ENCODE peak calls at places on chromosome 1, in eight cellular contexts. B is K562, O is HL-60, N is HCT116, Z is GM23338, L is GM12878, R is SK-N-SH, S is HepG2. E is an unnamed sample.

GRCh38 chr1:46412853-46413595 is 18.9 kb downstream of the FAAH start:
- DNase-seq in B (no peak), O (no peak), N (no peak), Z (no peak), L (no peak), R (no peak), S (no peak), E (no peak)

GRCh38 chr1:3072178-3072947 is 3.4 kb downstream of the PRDM16 start:
- DNase-seq in B (no peak), O (no peak), N (no peak), Z (peak), L (no peak), R (no peak), S (no peak), E (no peak)

GRCh38 chr1:171403396-171403795 is 81.9 kb upstream of the PRRC2C start:
- DNase-seq in B (no peak), O (no peak), N (no peak), Z (peak), L (no peak), R (no peak), S (no peak), E (no peak)

GRCh38 chr1:150311762-150312161 is 9.6 kb upstream of the PRPF3 start:
- DNase-seq in B (no peak), O (no peak), N (no peak), Z (no peak), L (no peak), R (no peak), S (no peak), E (no peak)

GRCh38 chr1:145849356-145850165 is 4.1 kb downstream of the NUDT17 start:
- DNase-seq in B (peak), O (no peak), N (no peak), Z (peak), L (no peak), R (peak), S (no peak), E (no peak)

GRCh38 chr1:65175171-65176070 is 27.4 kb downstream of the AK4 start:
- DNase-seq in B (no peak), O (no peak), N (no peak), Z (peak), L (no peak), R (no peak), S (no peak), E (no peak)

GRCh38 chr1:58839871-58840835 is 56.3 kb upstream of the JUN start:
- DNase-seq in B (no peak), O (no peak), N (no peak), Z (no peak), L (no peak), R (no peak), S (no peak), E (no peak)

GRCh38 chr1:108703939-108704338 is 8.8 kb upstream of the FNDC7 start:
- DNase-seq in B (no peak), O (no peak), N (no peak), Z (no peak), L (no peak), R (no peak), S (no peak), E (no peak)

GRCh38 chr1:178932552-178932906 is 61.7 kb upstream of the ANGPTL1 start:
- DNase-seq in B (no peak), O (no peak), N (no peak), Z (no peak), L (no peak), R (no peak), S (no peak), E (no peak)
- TF ChIP-seq REST in B (no peak), O (no peak), N (no peak), Z (no peak), L (no peak), R (no peak), S (no peak), E (no peak)

DNA sequence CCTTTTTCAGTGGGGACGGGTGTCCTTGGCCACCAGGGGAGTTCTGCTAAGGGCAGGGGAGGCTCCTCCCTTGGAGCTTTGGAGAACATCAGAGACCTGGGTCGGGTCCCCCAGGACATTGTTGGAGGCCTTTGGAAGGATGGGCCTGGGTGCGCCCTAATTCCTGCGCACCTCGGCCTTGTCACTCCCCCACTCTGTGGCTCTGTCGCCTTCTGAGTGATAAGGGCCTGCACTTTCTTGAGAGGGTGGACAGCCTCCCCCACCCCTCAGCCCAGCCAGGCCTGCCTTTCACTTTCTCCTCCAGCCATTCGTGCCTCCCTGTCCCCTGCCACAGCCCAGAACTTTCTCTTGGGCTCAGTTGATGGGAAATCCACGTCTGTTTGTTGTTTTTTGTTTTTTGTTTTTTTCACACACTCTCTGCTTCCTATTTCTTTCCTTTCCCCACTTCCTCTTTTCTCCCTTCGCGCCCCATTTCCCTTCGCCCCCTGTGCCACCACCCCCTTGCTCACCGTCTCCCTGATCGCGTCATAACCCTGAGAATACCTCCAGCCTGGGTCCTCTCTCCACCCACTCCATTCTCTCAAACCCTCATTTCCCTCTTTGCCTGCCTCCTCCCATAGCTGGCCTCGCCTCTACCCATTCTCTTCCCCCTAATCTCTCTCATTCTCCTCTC is 85.6 kb downstream of the PAX7 start:
- DNase-seq in B (peak), O (no peak), N (no peak), Z (no peak), L (no peak), R (no peak), S (no peak), E (no peak)
- H3K4me3 ChIP-seq in B (no peak), O (no peak), N (no peak), Z (peak), L (no peak), R (no peak), S (no peak), E (no peak)

DNA sequence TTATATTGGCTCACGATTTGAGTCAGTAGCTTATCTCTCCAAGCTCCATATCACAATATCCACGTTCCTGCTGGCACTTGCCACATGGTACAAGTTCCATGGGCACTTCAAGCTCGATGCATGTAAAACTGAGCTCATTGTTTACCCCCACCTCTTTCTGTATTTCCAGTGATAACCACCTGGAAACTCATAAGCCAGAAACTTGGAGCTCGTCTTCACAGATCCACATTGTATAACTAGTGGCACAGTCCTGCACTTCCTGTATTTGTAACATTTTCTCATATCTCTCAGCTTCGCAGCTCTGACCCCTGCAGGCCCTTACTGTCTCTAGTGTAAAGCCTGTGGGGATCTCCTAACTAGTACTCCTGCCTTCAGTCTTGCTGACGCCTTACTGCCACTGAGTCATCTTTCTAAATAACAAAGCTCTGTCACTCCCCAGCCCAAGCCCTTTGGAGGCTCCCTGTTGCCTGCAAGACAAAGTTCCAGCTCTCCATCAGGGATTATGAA is 6.5 kb upstream of the C2CD4D start:
- DNase-seq in B (peak), O (no peak), N (peak), Z (peak), L (no peak), R (no peak), S (peak), E (no peak)
- TF ChIP-seq POLR2AphosphoS5 in B (no peak), O (no peak), N (no peak), Z (no peak), L (no peak), R (no peak), S (no peak), E (no peak)

GRCh38 chr1:16276302-16277020 is 39.5 kb upstream of the CPLANE2 start:
- DNase-seq in B (no peak), O (no peak), N (no peak), Z (no peak), L (no peak), R (no peak), S (no peak), E (no peak)
- TF ChIP-seq REST in B (no peak), O (no peak), N (no peak), Z (no peak), L (no peak), R (no peak), S (no peak), E (no peak)

GRCh38 chr1:168636200-168636599 is 59.8 kb downstream of the XCL1 start:
- DNase-seq in B (no peak), O (no peak), N (no peak), Z (no peak), L (no peak), R (no peak), S (no peak), E (no peak)

GRCh38 chr1:168635129-168635528 is 58.7 kb downstream of the XCL1 start:
- DNase-seq in B (no peak), O (no peak), N (no peak), Z (no peak), L (no peak), R (no peak), S (no peak), E (no peak)

GRCh38 chr1:168637350-168637991 is 61.1 kb downstream of the XCL1 start:
- DNase-seq in B (peak), O (peak), N (peak), Z (peak), L (no peak), R (peak), S (peak), E (peak)

GRCh38 chr1:168638884-168639283 is 62.5 kb downstream of the XCL1 start:
- DNase-seq in B (no peak), O (no peak), N (no peak), Z (no peak), L (no peak), R (no peak), S (no peak), E (no peak)

GRCh38 chr1:168636642-168637111 is 60.3 kb downstream of the XCL1 start:
- DNase-seq in B (peak), O (no peak), N (no peak), Z (no peak), L (no peak), R (no peak), S (no peak), E (no peak)
- H3K4me3 ChIP-seq in B (no peak), O (no peak), N (no peak), Z (no peak), L (no peak), R (no peak), S (no peak), E (no peak)